ENCODE peak calls at places on chromosomes 1 and 21, in six cellular contexts. A, X, C, T, Q and S are unnamed samples.

GRCh38 chr1:206691604-206692003 is 6.9 kb downstream of the MAPKAPK2 start:
- DNase-seq in A (no peak), T (no peak), Q (no peak), X (no peak), C (no peak), S (no peak)

GRCh38 chr1:30675761-30676160 is 47.6 kb downstream of the MATN1 start:
- DNase-seq in T (no peak), C (no peak), Q (no peak), X (no peak), A (no peak), S (no peak)

GRCh38 chr1:50968021-50968883 is 1.8 kb upstream of the CDKN2C start:
- DNase-seq in C (peak; percentile 94), T (peak; percentile 93), A (peak; percentile 86), Q (peak; percentile 39), X (peak; percentile 97), S (peak; percentile 92)

GRCh38 chr1:22739648-22740385 is 29.2 kb downstream of the EPHB2 start:
- DNase-seq in X (peak; percentile 87), A (no peak), C (peak; percentile 64), Q (peak; percentile 84), T (no peak), S (no peak)

GRCh38 chr21:36396971-36397370 is 11.8 kb downstream of the CHAF1B start:
- DNase-seq in X (no peak), Q (no peak), T (no peak), A (no peak), C (no peak), S (no peak)

GRCh38 chr1:72003092-72003491 is 279.2 kb downstream of the NEGR1 start:
- DNase-seq in T (no peak), X (no peak), Q (no peak), A (no peak), C (no peak), S (no peak)

GRCh38 chr1:82838066-82838465 is 1037.3 kb downstream of the ADGRL2 start:
- DNase-seq in C (no peak), X (no peak), Q (peak; percentile 48), T (no peak), A (no peak), S (no peak)

GRCh38 chr1:172388490-172388889 is 32.0 kb upstream of the C1orf105 start:
- DNase-seq in T (no peak), X (no peak), Q (no peak), A (no peak), C (peak; percentile 15), S (no peak)

DNA sequence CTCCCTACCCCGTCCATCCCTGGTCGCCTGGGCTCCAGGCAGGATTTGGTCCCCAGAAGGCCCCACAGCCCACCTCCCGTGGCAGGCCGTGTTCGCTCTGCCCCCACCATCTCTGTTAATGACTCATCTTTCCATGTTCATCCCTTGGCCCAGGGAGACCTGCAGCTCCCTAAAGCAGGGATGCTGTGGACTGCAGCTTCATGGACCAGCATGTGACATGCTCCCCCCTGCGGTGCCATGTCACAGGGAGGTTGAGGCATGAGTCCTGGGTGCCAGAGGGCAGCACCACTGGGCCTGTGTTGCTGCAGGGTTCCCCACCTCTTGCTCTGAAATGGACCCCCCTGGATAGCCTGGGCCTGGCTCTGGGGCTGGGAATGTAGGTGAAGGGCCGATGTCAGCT is 26.9 kb downstream of the UBASH3A start:
- DNase-seq in T (no peak), C (no peak), Q (no peak), A (no peak), X (no peak), S (peak; percentile 31)
- H3K36me3 ChIP-seq in T (no peaks in the 10 kb centered on the region), C (no peaks in the 10 kb centered on the region), Q (no peaks in the 10 kb centered on the region), A (peaks cover 85% of the 10 kb centered on the region), X (no peaks in the 10 kb centered on the region), S (no peaks in the 10 kb centered on the region)

GRCh38 chr1:46686255-46686654 is 14.6 kb downstream of the TEX38 start:
- DNase-seq in Q (no peak), A (no peak), X (no peak), T (no peak), C (no peak), S (no peak)
- H3K36me3 ChIP-seq in Q (peaks cover 1% of the 10 kb centered on the region), A (peaks cover 91% of the 10 kb centered on the region), X (peaks cover 4% of the 10 kb centered on the region), T (no peaks in the 10 kb centered on the region), C (no peaks in the 10 kb centered on the region), S (peaks cover 5% of the 10 kb centered on the region)

DNA sequence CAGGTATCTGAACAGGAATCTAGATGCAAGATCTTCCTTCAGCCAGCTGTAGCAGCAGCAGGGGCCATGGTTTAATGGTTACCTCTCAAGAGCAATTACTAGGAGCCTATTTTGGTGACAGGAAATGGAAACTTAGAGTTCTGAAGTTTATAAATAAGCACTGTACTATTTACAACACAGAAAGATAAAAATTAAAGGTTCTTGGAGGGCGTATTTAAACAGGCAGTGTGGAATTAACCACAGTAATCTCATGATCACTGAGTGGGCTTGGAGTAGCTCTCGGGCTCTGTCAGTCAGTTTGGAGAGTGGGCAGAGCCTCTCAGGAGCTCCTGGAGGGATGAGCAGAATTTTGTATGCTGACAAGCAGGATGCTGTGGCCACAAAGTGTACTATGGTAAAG is 10.2 kb upstream of the FCRL5 start:
- DNase-seq in X (no peak), A (no peak), C (no peak), Q (no peak), T (no peak), S (no peak)
- H3K36me3 ChIP-seq in X (no peaks in the 10 kb centered on the region), A (no peaks in the 10 kb centered on the region), C (no peaks in the 10 kb centered on the region), Q (no peaks in the 10 kb centered on the region), T (no peaks in the 10 kb centered on the region), S (no peaks in the 10 kb centered on the region)

DNA sequence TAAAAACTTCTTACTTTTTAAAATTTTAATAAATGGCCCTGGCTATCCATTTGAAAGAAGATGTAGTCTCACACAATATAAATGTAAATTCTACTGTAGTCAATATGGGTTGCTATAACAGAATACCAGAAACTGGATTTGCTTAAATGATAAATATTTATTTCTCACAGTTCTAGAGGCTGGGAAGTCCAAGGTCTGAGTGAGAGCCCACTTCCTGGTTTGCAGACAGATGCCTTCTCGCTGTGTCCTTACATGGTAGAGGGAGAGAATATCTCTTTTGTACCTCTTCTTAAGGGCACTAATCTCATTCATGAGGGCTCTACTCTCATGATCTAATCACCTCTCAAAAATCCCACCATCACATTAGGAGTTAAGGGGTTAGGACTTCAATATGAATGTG is 35.2 kb downstream of the EXO1 start:
- DNase-seq in X (no peak), T (no peak), C (no peak), Q (no peak), A (no peak), S (no peak)
- H3K36me3 ChIP-seq in X (no peaks in the 10 kb centered on the region), T (no peaks in the 10 kb centered on the region), C (no peaks in the 10 kb centered on the region), Q (no peaks in the 10 kb centered on the region), A (no peaks in the 10 kb centered on the region), S (no peaks in the 10 kb centered on the region)

GRCh38 chr1:26752519-26752918 is 35.2 kb upstream of the PIGV start:
- DNase-seq in C (no peak), A (no peak), T (no peak), X (no peak), Q (no peak), S (no peak)
- H3K36me3 ChIP-seq in C (no peaks in the 10 kb centered on the region), A (peaks cover 13% of the 10 kb centered on the region), T (no peaks in the 10 kb centered on the region), X (no peaks in the 10 kb centered on the region), Q (peaks cover 2% of the 10 kb centered on the region), S (peaks cover 4% of the 10 kb centered on the region)

DNA sequence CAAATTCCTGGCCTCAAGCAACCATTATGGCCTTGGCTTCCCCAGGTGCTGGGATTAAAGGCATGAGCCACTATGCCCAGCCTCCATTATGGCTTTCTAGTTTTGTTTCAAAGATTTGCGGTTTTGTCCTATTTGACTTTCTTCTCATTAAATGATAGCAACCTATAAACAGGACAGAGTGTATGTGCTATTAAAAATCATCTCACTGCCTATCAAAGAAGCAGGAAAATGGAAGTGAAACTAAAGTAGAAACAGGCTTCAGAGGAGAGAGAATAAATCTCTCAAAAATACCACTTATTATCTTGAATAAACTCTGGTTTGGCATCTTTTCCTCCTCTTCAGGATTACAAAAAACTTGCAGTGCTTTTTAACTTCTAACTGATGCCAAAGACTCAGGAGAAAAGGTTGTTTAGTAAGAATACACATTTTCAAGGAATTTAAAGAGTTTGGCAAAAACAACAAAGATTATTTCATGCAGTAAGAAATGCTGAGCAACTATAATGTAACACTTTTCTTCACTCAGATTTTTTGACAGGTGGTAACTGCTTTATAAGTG is 28.7 kb downstream of the ACBD3 start:
- DNase-seq in C (no peak), Q (no peak), X (no peak), A (no peak), T (no peak), S (no peak)
- H3K36me3 ChIP-seq in C (no peaks in the 10 kb centered on the region), Q (peaks cover 2% of the 10 kb centered on the region), X (peaks cover 7% of the 10 kb centered on the region), A (peaks cover 61% of the 10 kb centered on the region), T (no peaks in the 10 kb centered on the region), S (peaks cover 18% of the 10 kb centered on the region)

DNA sequence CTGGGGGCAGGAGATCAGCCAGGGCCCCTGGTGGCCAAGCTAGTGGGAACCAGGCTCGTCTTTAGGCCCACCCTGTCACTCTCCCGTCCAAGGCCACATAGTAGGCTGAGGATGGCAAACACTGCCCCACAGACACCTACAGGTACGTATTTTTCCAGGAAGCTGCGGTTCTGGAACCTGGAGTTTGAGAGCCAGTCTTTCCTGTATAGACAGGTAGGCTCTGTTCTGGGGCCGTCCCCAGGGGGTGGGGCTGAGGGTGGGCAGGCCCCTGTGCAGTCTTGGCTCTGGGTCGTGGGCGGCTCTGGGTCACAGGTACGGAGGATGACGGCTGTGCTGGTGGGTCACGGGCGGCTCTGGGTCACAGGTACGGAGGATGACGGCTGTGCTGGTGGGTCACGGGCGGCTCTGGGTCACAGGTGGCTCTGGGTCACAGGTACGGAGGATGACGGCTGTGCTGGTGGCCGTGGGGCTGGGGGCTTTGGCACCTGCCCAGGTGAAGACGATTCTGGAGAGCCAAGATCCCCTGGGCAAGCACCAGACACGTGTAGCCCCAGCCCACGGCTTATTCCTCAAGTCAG is 2.2 kb downstream of the PUSL1 start:
- DNase-seq in A (no peak), C (no peak), T (no peak), Q (no peak), X (no peak), S (no peak)
- H3K36me3 ChIP-seq in A (no peaks in the 10 kb centered on the region), C (no peaks in the 10 kb centered on the region), T (no peaks in the 10 kb centered on the region), Q (peaks cover 4% of the 10 kb centered on the region), X (no peaks in the 10 kb centered on the region), S (peaks cover 10% of the 10 kb centered on the region)

GRCh38 chr1:110040548-110040947 is 6.1 kb downstream of the STRIP1 start:
- DNase-seq in T (no peak), X (no peak), C (no peak), A (no peak), Q (no peak), S (no peak)

GRCh38 chr1:110039641-110040040 is 5.2 kb downstream of the STRIP1 start:
- DNase-seq in C (no peak), T (no peak), X (no peak), A (no peak), Q (no peak), S (no peak)

GRCh38 chr1:110034451-110035235 is at the start of gene STRIP1:
- DNase-seq in T (peak; percentile 90), C (peak; percentile 94), Q (peak; percentile 93), X (peak; percentile 96), A (peak; percentile 96), S (peak; percentile 94)

GRCh38 chr1:110035236-110035752 is 870 bp downstream of the STRIP1 start:
- DNase-seq in C (no peak), Q (no peak), A (no peak), X (no peak), T (no peak), S (no peak)

DNA sequence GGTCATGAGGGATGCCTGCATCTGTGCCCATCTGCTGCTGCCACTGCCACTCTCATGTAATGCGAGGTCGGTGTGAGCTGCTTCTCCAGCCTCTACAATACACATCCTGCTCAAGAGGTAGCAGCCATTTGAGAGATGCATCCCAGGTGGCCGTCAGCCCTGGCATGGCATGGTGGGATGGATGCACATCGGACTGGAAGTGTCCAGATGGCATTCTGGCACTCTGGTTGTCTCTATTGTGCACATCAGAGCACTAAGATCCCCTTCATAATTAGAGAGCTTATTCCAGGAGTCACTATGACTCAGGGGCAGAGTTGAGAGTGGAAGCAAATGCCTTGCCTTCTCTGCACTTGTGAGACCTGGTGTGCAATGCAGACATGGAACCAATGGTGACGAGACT is 3.8 kb downstream of the STRIP1 start:
- DNase-seq in A (no peak), C (no peak), X (no peak), Q (no peak), T (no peak), S (no peak)
- H3K36me3 ChIP-seq in A (peaks cover 56% of the 10 kb centered on the region), C (no peaks in the 10 kb centered on the region), X (peaks cover 11% of the 10 kb centered on the region), Q (peaks cover 7% of the 10 kb centered on the region), T (no peaks in the 10 kb centered on the region), S (peaks cover 10% of the 10 kb centered on the region)